ENCODE peak calls at places on chromosomes 4 and X, in nine cellular contexts. I is GM20000, Z is HFFc6, P is fibroblast of lung, F is GM10248, B is cardiac muscle cell, L is body of pancreas, Q is SK-N-SH, N is bronchial epithelial cell. T is an unnamed sample.

GRCh38 chr4:106914223-106914622 is 121.9 kb downstream of the DKK2 start:
- DNase-seq in N (no peak), B (no peak), P (peak), I (no peak), L (peak), Z (no peak), Q (no peak), F (no peak), T (peak)

GRCh38 chr4:159103406-159104131 is 690 bp downstream of the RAPGEF2 start:
- DNase-seq in Z (peak), Q (peak), L (peak), B (peak), N (no peak), F (peak), I (peak), P (peak), T (no peak)

GRCh38 chr4:184444215-184444952 is 30.0 kb downstream of the IRF2 start:
- DNase-seq in Z (no peak), B (no peak), L (no peak), Q (no peak), N (no peak), P (no peak), I (no peak), F (no peak), T (no peak)

GRCh38 chrX:119155416-119156035 is 27.9 kb upstream of the KIAA1210 start:
- DNase-seq in F (no peak), N (peak), L (no peak), I (no peak), P (peak), Q (no peak), Z (peak), B (no peak), T (no peak)

GRCh38 chrX:20523626-20524312 is 257.1 kb upstream of the RPS6KA3 start:
- DNase-seq in N (no peak), I (no peak), F (no peak), Q (no peak), P (no peak), L (no peak), B (no peak), Z (no peak), T (no peak)

GRCh38 chr4:151822331-151822730 is 61.5 kb upstream of the GATB start:
- DNase-seq in N (no peak), B (no peak), L (no peak), Z (no peak), I (no peak), Q (no peak), P (no peak), F (no peak), T (no peak)

GRCh38 chr4:4438891-4439290 is 52.0 kb downstream of the NSG1 start:
- DNase-seq in P (no peak), L (no peak), N (no peak), Z (no peak), Q (no peak), I (no peak), B (no peak), F (no peak), T (no peak)

GRCh38 chrX:15674514-15674898 is 9.9 kb upstream of the CLTRN start:
- DNase-seq in N (peak), L (peak), I (peak), F (peak), Q (peak), Z (peak), B (peak), P (peak), T (peak)

GRCh38 chrX:154443479-154443910 is 446 bp upstream of the FAM50A start:
- DNase-seq in P (no peak), F (no peak), Z (no peak), L (no peak), N (no peak), Q (peak), B (peak), I (no peak), T (no peak)

GRCh38 chr4:181219783-181220416 is 1023.3 kb upstream of the TENM3 start:
- DNase-seq in F (no peak), B (no peak), Q (no peak), P (no peak), N (peak), I (no peak), L (no peak), Z (no peak), T (no peak)

GRCh38 chr4:5956285-5957021 is 61.8 kb downstream of the C4orf50 start:
- DNase-seq in N (no peak), P (no peak), I (no peak), F (no peak), Q (peak), L (peak), B (no peak), Z (no peak), T (no peak)

GRCh38 chrX:139931646-139932076 is 1.2 kb downstream of the ATP11C start:
- DNase-seq in Q (peak), N (no peak), B (no peak), F (no peak), P (no peak), Z (no peak), L (no peak), I (no peak), T (no peak)

GRCh38 chrX:13345037-13345436 is 25.2 kb upstream of the ATXN3L start:
- DNase-seq in I (no peak), P (no peak), F (no peak), B (no peak), N (no peak), L (no peak), Q (no peak), Z (no peak), T (no peak)

GRCh38 chrX:40172169-40172979 is 74.6 kb upstream of the BCOR start:
- DNase-seq in Z (peak), F (peak), I (peak), N (no peak), Q (no peak), P (peak), B (peak), L (peak), T (no peak)

GRCh38 chrX:19174401-19175025 is 52.2 kb upstream of the ADGRG2 start:
- DNase-seq in Q (no peak), B (no peak), L (no peak), N (peak), Z (peak), I (no peak), P (peak), F (no peak), T (peak)

GRCh38 chr4:173735055-173735454 is 205.0 kb upstream of the HAND2 start:
- DNase-seq in N (peak), I (no peak), B (no peak), P (peak), Z (no peak), F (no peak), Q (no peak), L (no peak), T (no peak)

GRCh38 chr4:39606747-39607146 is 31.9 kb downstream of the SMIM14 start:
- DNase-seq in Q (no peak), B (no peak), I (no peak), N (no peak), Z (no peak), F (no peak), L (no peak), P (no peak), T (no peak)

GRCh38 chr4:39232100-39232499 is 49.8 kb downstream of the WDR19 start:
- DNase-seq in F (no peak), Z (no peak), B (no peak), I (no peak), N (no peak), P (no peak), Q (no peak), L (peak), T (no peak)

GRCh38 chr4:186021461-186022167 is 47.3 kb upstream of the TLR3 start:
- DNase-seq in N (peak), L (no peak), F (peak), P (peak), Z (no peak), B (peak), I (peak), Q (peak), T (no peak)

GRCh38 chr4:32672369-32672768 is 1952.2 kb downstream of the PCDH7 start:
- DNase-seq in Q (no peak), P (no peak), Z (no peak), B (no peak), F (no peak), N (no peak), L (no peak), I (no peak), T (no peak)

DNA sequence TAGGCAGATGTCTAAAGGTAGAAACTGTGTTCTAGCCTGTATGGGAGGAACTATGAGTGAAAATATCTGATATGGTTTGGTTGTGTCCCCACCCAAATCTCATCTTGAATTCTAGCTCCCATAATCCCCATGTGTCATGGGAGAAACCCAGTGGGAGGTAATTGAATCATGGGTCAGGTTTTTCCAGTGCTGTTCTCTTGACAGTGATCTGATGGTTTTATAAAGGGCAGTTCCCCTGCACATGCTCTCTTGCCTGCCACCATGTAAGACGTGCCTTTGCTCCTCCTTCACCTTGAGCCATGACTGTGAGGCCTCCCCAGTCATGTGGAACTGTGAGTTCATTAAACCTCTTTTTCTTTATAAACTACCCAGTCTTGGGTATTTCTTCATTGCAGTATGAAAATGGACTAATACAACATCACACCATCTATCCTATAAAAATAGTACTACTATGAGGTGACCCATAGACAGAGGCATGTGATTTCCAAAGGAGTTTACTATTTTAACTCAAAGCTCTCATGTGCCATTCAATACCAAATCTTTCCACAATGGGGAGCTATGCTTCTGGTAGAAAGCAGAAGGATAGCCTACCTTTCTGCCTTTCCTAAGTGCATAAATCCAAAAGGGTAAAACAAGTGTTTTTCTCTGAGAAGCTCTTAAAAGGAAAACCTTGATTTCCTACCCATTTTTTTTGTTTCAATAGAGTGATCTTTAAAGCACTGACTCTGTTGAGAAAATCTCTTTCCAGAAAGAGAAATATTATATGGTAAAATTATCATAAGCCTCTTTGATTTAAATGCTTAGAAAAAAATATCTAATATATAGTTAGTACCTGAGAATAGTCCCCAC is 38.8 kb downstream of the SEC31A start:
- DNase-seq in Z (peak), I (peak), N (peak), F (no peak), P (peak), L (no peak), Q (peak), B (peak), T (no peak)
- TF ChIP-seq CTCF in Z (peak), I (peak), N (peak), F (no peak), P (no peak), L (peak), Q (peak), B (peak), T (peak)

DNA sequence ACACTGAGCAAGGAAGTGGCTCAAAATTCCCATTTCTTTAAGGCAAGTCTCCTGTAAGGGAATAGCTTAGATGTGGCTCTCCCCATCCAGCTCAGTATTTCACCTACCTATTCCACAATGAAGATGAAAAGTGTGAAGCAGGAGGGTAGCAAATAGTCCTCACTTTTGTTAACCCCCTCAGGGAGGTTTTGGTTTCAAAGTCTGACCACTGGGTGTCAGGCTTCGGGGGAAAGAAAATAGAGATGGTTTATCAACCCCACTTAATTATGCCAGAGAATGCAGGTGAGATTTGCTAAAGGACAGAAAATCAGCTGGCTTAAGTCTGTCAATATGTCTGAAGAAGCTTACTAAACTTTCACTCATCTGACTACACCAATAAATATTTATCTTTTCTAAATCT is 69.5 kb downstream of the DHX15 start:
- DNase-seq in Z (no peak), B (no peak), P (no peak), I (peak), L (no peak), Q (peak), F (no peak), N (no peak), T (no peak)
- TF ChIP-seq CTCF in Z (peak), B (peak), P (peak), I (no peak), L (no peak), Q (peak), F (peak), N (no peak), T (peak)

GRCh38 chrX:56281789-56282188 is 49.6 kb downstream of the KLF8 start:
- DNase-seq in P (peak), B (peak), Z (peak), I (no peak), L (no peak), Q (peak), F (no peak), N (peak), T (no peak)
- TF ChIP-seq CTCF in P (no peak), B (peak), Z (peak), I (no peak), L (no peak), Q (peak), F (peak), N (peak), T (peak)

GRCh38 chr4:52657630-52658501 is 1.2 kb downstream of the USP46 start:
- DNase-seq in I (no peak), B (peak), Z (peak), P (peak), N (peak), Q (peak), L (peak), F (no peak), T (peak)
- TF ChIP-seq CTCF in I (no peak), B (no peak), Z (no peak), P (no peak), N (no peak), Q (no peak), L (no peak), F (no peak), T (peak)

GRCh38 chrX:23465105-23465791 is 130.6 kb downstream of the PTCHD1 start:
- DNase-seq in Z (no peak), P (no peak), L (peak), N (no peak), F (no peak), I (no peak), B (no peak), Q (no peak), T (no peak)
- TF ChIP-seq CTCF in Z (no peak), P (no peak), L (no peak), N (no peak), F (no peak), I (no peak), B (no peak), Q (no peak), T (no peak)

T was measured in AG09319.